ENCODE peak calls at places on chromosomes 5 and 9, in eight cellular contexts. O is AG04450, S is psoas muscle, U is heart left ventricle, W is fibroblast of lung, Z is suprapubic skin, Y is hepatocyte, B is SK-N-SH. R is an unnamed sample.

GRCh38 chr5:40834391-40834848 is 602 bp downstream of the RPL37 start:
- DNase-seq in U (no peak), O (no peak), Z (no peak), W (peak; percentile 49), B (no peak), S (no peak), Y (peak; percentile 48), R (no peak)

GRCh38 chr5:77138981-77139380 is 51.9 kb upstream of the ZBED3 start:
- DNase-seq in Y (peak; percentile 21), B (peak; percentile 13), W (peak; percentile 87), U (no peak), O (no peak), Z (no peak), S (no peak), R (no peak)

GRCh38 chr9:18855636-18856035 is 177.4 kb downstream of the SAXO1 start:
- DNase-seq in U (no peak), Y (no peak), B (no peak), Z (no peak), O (no peak), W (no peak), S (no peak), R (no peak)

GRCh38 chr5:149962040-149962439 is 1.5 kb downstream of the SLC26A2 start:
- DNase-seq in O (no peak), S (no peak), Y (peak; percentile 75), U (no peak), W (peak; percentile 80), B (peak; percentile 73), Z (no peak), R (no peak)

GRCh38 chr9:76044420-76044819 is 153.9 kb downstream of the PCSK5 start:
- DNase-seq in Z (no peak), W (peak; percentile 30), U (no peak), O (no peak), S (no peak), Y (no peak), B (no peak), R (no peak)

GRCh38 chr9:124079176-124079925 is 67.8 kb downstream of the LHX2 start:
- DNase-seq in S (peak; percentile 71), Z (no peak), U (no peak), Y (no peak), O (peak; percentile 37), W (peak; percentile 36), B (no peak), R (no peak)

GRCh38 chr9:33148367-33149019 is 18.6 kb downstream of the B4GALT1 start:
- DNase-seq in O (no peak), B (no peak), U (no peak), Z (no peak), S (no peak), W (no peak), Y (no peak), R (no peak)

GRCh38 chr9:112168197-112168596 is 6.9 kb downstream of the SUSD1 start:
- DNase-seq in Y (peak; percentile 25), B (no peak), W (no peak), O (no peak), Z (no peak), U (no peak), S (no peak), R (no peak)

GRCh38 chr5:52867809-52868208 is 80.1 kb downstream of the ITGA1 start:
- DNase-seq in B (no peak), S (no peak), W (no peak), U (no peak), Y (no peak), O (no peak), Z (no peak), R (no peak)

DNA sequence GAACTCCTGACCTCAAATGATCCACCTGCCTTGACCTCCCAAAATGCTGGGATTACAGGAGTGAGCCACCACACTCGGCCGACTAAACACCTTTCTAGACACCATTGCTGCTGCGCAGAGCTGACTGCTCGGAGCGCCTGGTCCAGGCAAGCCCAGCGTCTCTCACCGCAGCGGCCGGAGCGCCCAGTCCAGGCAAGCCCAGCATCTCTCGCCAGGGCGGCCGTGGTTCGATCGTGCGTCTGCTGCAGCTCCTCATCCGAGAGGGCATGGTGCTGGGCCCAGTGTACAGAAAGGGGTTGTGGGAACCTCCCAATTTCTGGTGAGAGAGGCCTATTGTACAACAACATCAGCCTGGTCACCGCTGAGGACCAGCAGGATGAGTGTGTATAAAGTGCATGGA is 109.5 kb upstream of the RAPGEF1 start:
- DNase-seq in Z (no peak), U (no peak), O (no peak), Y (no peak), W (no peak), B (no peak), S (no peak), R (no peak)
- TF ChIP-seq CTCF in Z (no peak), U (no peak), O (no peak), Y (no peak), W (no peak), B (no peak), S (no peak), R (no peak)

DNA sequence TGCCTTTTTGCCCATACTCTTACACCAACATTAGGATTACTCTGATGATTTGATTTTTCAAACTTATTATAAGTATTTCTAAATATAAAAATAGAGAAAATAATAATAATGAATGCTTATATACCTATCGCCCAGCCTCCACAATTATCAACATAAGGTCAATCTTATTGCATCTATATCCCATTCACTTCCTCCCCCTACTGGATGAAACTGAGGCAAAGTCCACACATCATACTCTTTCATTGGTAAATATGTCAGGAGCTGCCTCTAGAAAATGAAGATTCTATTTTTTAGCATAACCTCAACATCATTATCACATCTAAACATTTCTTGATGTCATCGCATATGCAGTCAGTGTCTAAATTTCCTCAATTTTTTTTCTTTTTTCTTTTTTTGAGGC is 44.3 kb downstream of the SH3RF2 start:
- DNase-seq in S (no peak), W (no peak), B (no peak), Z (no peak), Y (no peak), U (no peak), O (no peak), R (no peak)
- TF ChIP-seq CTCF in S (peak; percentile 8), W (no peak), B (no peak), Z (no peak), Y (peak; percentile 17), U (peak; percentile 10), O (peak; percentile 13), R (peak; percentile 49)

DNA sequence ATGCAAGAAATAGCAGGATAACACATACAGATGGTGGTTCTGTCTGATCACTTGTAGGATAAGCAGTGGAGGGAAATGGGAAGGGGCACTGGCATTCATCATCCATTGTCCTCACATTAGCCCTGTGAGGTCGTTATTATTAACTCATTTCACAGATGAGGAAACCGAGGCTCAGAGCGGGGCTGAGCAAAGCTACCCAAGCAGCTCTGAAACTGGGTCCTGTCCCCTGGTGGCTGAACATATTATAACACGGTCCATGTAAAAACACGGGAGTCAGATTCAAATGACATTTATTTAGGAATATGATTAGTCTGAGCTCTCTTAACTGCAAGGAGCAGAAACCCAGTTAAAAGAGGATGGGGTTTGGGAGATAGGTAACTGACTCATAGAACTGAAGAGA is 43.1 kb downstream of the HRH2 start:
- DNase-seq in Z (peak; percentile 14), B (peak; percentile 48), S (no peak), O (no peak), U (no peak), W (no peak), Y (no peak), R (no peak)
- TF ChIP-seq CTCF in Z (no peak), B (peak; percentile 28), S (peak; percentile 31), O (peak; percentile 32), U (peak; percentile 36), W (no peak), Y (peak; percentile 13), R (peak; percentile 61)

GRCh38 chr5:16922430-16922829 is 13.7 kb downstream of the MYO10 start:
- DNase-seq in Z (no peak), Y (no peak), O (no peak), W (no peak), S (no peak), B (no peak), U (no peak), R (no peak)
- TF ChIP-seq CTCF in Z (no peak), Y (no peak), O (no peak), W (no peak), S (no peak), B (no peak), U (no peak), R (no peak)